ENCODE peak calls at places on chromosomes 6 and 20, in four cellular contexts. A, L, E and F are unnamed samples.

GRCh38 chr6:126919947-126920346 is 198.5 kb upstream of the RSPO3 start:
- DNase-seq in A (no peak), L (no peak), E (no peak), F (peak)

GRCh38 chr6:43263314-43264178 is 20.3 kb downstream of the TTBK1 start:
- DNase-seq in A (peak), L (peak), E (peak), F (no peak)

GRCh38 chr6:43129434-43130194 is 41.5 kb upstream of the SRF start:
- DNase-seq in A (no peak), L (peak), E (no peak), F (no peak)

GRCh38 chr6:162211022-162211421 is 516.5 kb downstream of the PRKN start:
- DNase-seq in A (no peak), L (no peak), E (no peak), F (no peak)

GRCh38 chr6:150719861-150720260 is 120.2 kb downstream of the PLEKHG1 start:
- DNase-seq in A (no peak), L (no peak), E (no peak), F (no peak)

GRCh38 chr6:5305968-5306626 is 44.8 kb downstream of the FARS2 start:
- DNase-seq in A (no peak), L (no peak), E (no peak), F (peak)

GRCh38 chr6:20328266-20328946 is 73.3 kb upstream of the E2F3 start:
- DNase-seq in A (no peak), L (peak), E (no peak), F (no peak)

GRCh38 chr6:105489213-105489525 is 86.3 kb upstream of the PREP start:
- DNase-seq in A (no peak), L (no peak), E (no peak), F (no peak)

GRCh38 chr6:53241936-53242335 is 93.3 kb upstream of the GCM1 start:
- DNase-seq in A (no peak), L (no peak), E (no peak), F (no peak)

GRCh38 chr6:138271451-138271850 is 53.2 kb upstream of the PBOV1 start:
- DNase-seq in A (no peak), L (no peak), E (no peak), F (no peak)

GRCh38 chr20:2230671-2231488 is 64.9 kb upstream of the TGM3 start:
- DNase-seq in A (no peak), L (no peak), E (no peak), F (no peak)

GRCh38 chr20:32536861-32537656 is 48.1 kb downstream of the NOL4L start:
- DNase-seq in A (peak), L (peak), E (no peak), F (no peak)

GRCh38 chr6:78947962-78948361 is 80.6 kb downstream of the IRAK1BP1 start:
- DNase-seq in A (no peak), L (no peak), E (no peak), F (peak)

GRCh38 chr20:58471161-58471834 is 43.9 kb downstream of the APCDD1L start:
- DNase-seq in A (no peak), L (no peak), E (peak), F (no peak)

GRCh38 chr6:158286413-158286812 is 25.9 kb upstream of the TULP4 start:
- DNase-seq in A (no peak), L (no peak), E (no peak), F (no peak)

GRCh38 chr20:40679119-40679637 is 9.9 kb downstream of the MAFB start:
- DNase-seq in A (no peak), L (no peak), E (no peak), F (no peak)

GRCh38 chr20:48691523-48691922 is 136.3 kb downstream of the PREX1 start:
- DNase-seq in A (no peak), L (no peak), E (no peak), F (no peak)

GRCh38 chr6:109450801-109451200 is 4.8 kb downstream of the MICAL1 start:
- DNase-seq in A (no peak), L (no peak), E (no peak), F (no peak)

GRCh38 chr6:131696956-131697355 is 4.2 kb downstream of the OR2A4 start:
- DNase-seq in A (no peak), L (no peak), E (no peak), F (no peak)

GRCh38 chr6:25564953-25565352 is 87.1 kb upstream of the SCGN start:
- DNase-seq in A (no peak), L (no peak), E (no peak), F (no peak)

GRCh38 chr6:13272131-13273046 is 55.9 kb downstream of the TBC1D7 start:
- DNase-seq in A (no peak), L (no peak), E (no peak), F (no peak)

GRCh38 chr6:118317581-118318563 is 230.2 kb upstream of the PLN start:
- DNase-seq in A (no peak), L (no peak), E (no peak), F (no peak)

GRCh38 chr20:50519036-50519780 is 9.0 kb downstream of the PTPN1 start:
- DNase-seq in A (no peak), L (no peak), E (no peak), F (no peak)

GRCh38 chr20:43681468-43681942 is 14.6 kb downstream of the MYBL2 start:
- DNase-seq in A (no peak), L (peak), E (no peak), F (no peak)

GRCh38 chr6:96947055-96947454 is 22.5 kb downstream of the KLHL32 start:
- DNase-seq in A (no peak), L (no peak), E (no peak), F (no peak)

GRCh38 chr20:23497458-23498026 is 6.6 kb downstream of the CST8 start:
- DNase-seq in A (no peak), L (no peak), E (no peak), F (no peak)

GRCh38 chr6:151389640-151390275 is 1.6 kb downstream of the ZBTB2 start:
- DNase-seq in A (no peak), L (peak), E (peak), F (peak)

GRCh38 chr20:46709055-46709458 is 392 bp upstream of the SLC2A10 start:
- DNase-seq in A (no peak), L (peak), E (no peak), F (no peak)
- H3K4me3 ChIP-seq in A (no peak), L (peak), E (peak), F (no peak)

GRCh38 chr6:99270852-99271251 is 78.6 kb downstream of the FAXC start:
- DNase-seq in A (no peak), L (no peak), E (peak), F (no peak)
- H3K4me3 ChIP-seq in A (no peak), L (no peak), E (no peak), F (no peak)

DNA sequence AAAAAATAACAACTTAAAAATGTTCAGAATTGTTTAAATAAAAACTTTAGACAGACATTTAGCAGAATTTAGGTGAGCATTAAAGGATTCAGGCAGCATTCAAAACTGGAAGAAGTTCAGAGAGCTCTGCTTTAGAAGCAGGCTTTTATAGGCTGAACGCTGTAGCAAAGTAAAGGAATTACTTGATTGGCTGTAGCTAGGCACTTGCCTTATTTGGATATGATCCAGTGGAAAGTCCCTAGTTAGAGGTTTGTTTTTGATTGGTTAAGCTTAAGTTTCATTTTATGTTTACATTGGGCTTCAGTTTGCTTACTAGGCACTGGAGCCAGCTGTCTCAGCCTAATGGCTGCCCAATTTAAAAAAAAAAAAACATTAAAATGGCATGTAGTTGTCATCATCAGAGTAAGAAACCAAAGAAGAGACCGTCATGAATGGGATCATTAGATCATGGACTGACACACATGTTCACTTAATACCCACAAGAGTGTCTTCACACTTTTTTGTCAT is 65.1 kb downstream of the CBFA2T2 start:
- DNase-seq in A (peak), L (peak), E (no peak), F (peak)
- H3K4me3 ChIP-seq in A (peak), L (no peak), E (no peak), F (no peak)

DNA sequence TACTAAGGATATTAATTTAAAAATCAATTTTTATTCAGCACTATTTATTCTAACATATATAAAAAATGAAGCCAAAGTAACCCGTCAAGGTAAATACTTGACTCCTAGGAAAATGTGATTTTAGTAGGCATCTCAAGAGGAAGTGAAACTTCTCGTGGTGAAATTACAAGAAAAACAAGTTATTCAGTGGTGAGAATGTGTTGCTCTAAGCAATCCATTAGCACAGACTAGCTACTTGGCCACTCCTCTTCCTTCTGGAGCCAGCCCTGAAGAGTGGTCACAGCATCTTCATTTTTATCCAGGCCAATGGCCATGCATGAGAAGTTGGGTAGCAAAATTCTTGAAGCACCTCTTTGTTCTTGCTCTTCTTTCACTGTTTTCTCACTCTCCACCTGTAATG is 40.4 kb upstream of the GFRAL start:
- DNase-seq in A (no peak), L (peak), E (no peak), F (no peak)
- H3K4me3 ChIP-seq in A (no peak), L (no peak), E (no peak), F (no peak)

GRCh38 chr20:61026731-61027130 is 225.3 kb upstream of the CDH4 start:
- DNase-seq in A (no peak), L (no peak), E (no peak), F (no peak)

GRCh38 chr20:61026173-61026572 is 225.9 kb upstream of the CDH4 start:
- DNase-seq in A (no peak), L (no peak), E (no peak), F (no peak)

GRCh38 chr20:61024390-61024789 is 227.7 kb upstream of the CDH4 start:
- DNase-seq in A (no peak), L (no peak), E (no peak), F (no peak)

GRCh38 chr20:61025536-61025935 is 226.5 kb upstream of the CDH4 start:
- DNase-seq in A (no peak), L (no peak), E (no peak), F (no peak)

GRCh38 chr20:61023612-61024011 is 228.4 kb upstream of the CDH4 start:
- DNase-seq in A (no peak), L (no peak), E (no peak), F (no peak)
- H3K4me3 ChIP-seq in A (no peak), L (no peak), E (no peak), F (no peak)

GRCh38 chr6:84811351-84811750 is 47.0 kb upstream of the TBX18 start:
- DNase-seq in A (no peak), L (no peak), E (no peak), F (no peak)
- H3K4me3 ChIP-seq in A (no peak), L (no peak), E (no peak), F (no peak)

DNA sequence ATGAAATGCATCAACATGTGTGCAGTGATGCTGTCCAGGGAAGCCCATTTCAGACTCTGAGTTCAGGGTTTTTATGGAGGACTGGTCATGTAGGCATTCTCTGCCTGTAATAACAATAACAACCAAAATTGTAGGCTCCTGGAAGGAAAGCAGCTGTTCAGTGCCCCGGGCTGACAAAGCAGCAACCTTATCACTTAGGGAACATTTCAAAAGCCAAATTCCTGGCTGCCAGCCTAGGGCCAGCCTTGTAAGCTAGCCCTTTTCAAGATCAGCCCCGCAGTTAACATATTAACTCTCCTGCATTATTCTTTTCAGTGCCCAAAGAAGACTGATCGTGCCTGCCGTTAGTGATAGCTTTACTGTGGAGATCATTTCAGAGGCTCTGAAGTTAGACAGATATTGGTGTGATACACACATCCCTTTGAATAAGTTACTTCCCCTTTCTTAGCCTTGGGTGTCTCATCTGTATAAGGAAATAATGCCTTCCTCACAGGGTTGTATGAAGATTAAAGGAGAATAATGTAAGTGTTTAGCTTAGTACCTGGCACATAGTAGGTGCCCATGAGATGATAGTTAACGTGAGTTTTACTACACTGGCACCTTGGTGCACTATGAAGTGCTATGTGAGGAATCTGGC is 44.1 kb downstream of the CTNNBL1 start:
- DNase-seq in A (no peak), L (no peak), E (no peak), F (no peak)
- H3K4me3 ChIP-seq in A (no peak), L (no peak), E (no peak), F (no peak)

GRCh38 chr20:52493177-52493711 is 301.7 kb upstream of the ZFP64 start:
- DNase-seq in A (no peak), L (no peak), E (no peak), F (no peak)
- H3K4me3 ChIP-seq in A (peak), L (no peak), E (no peak), F (no peak)

GRCh38 chr6:160162167-160162566 is 40.6 kb downstream of the SLC22A1 start:
- DNase-seq in A (no peak), L (no peak), E (no peak), F (no peak)

GRCh38 chr6:160160929-160161646 is 39.5 kb downstream of the SLC22A1 start:
- DNase-seq in A (no peak), L (no peak), E (no peak), F (no peak)

GRCh38 chr6:160163912-160164311 is 42.3 kb downstream of the SLC22A1 start:
- DNase-seq in A (no peak), L (no peak), E (no peak), F (no peak)

GRCh38 chr6:160161647-160161986 is 40.0 kb downstream of the SLC22A1 start:
- DNase-seq in A (no peak), L (peak), E (no peak), F (no peak)

GRCh38 chr6:160163425-160163824 is 41.8 kb downstream of the SLC22A1 start:
- DNase-seq in A (no peak), L (no peak), E (no peak), F (no peak)
- H3K4me3 ChIP-seq in A (no peak), L (no peak), E (no peak), F (no peak)